ENCODE peak calls at places on chromosome 9, in nine cellular contexts. O, P, S, F, W, A, H, K and N are unnamed samples.

GRCh38 chr9:117403848-117404247 is 11.0 kb downstream of the ASTN2 start:
- DNase-seq in O (no peak), P (no peak), S (no peak), F (no peak), W (no peak), A (no peak), H (no peak), K (no peak), N (no peak)

GRCh38 chr9:14441976-14442651 is 128.2 kb upstream of the NFIB start:
- DNase-seq in O (no peak), P (no peak), S (no peak), F (peak; percentile 32), W (no peak), A (no peak), H (peak; percentile 86), K (peak; percentile 13), N (peak; percentile 13)

GRCh38 chr9:14674630-14675029 is 18.6 kb downstream of the ZDHHC21 start:
- DNase-seq in O (no peak), P (no peak), S (no peak), F (no peak), W (no peak), A (no peak), H (no peak), K (no peak), N (no peak)

GRCh38 chr9:33952066-33952465 is 96.6 kb downstream of the UBAP2 start:
- DNase-seq in O (no peak), P (no peak), S (no peak), F (no peak), W (no peak), A (no peak), H (no peak), K (no peak), N (no peak)

GRCh38 chr9:86508208-86508903 is 154.1 kb upstream of the TUT7 start:
- DNase-seq in O (no peak), P (no peak), S (no peak), F (no peak), W (no peak), A (no peak), H (no peak), K (no peak), N (no peak)

GRCh38 chr9:109887079-109887478 is 107.1 kb downstream of the PALM2AKAP2 start:
- DNase-seq in O (no peak), P (no peak), S (no peak), F (peak; percentile 49), W (peak; percentile 36), A (peak; percentile 81), H (no peak), K (peak; percentile 68), N (peak; percentile 33)

GRCh38 chr9:38707885-38708640 is 11.9 kb downstream of the FAM240B start:
- DNase-seq in O (no peak), P (no peak), S (no peak), F (no peak), W (no peak), A (no peak), H (peak; percentile 78), K (no peak), N (no peak)

GRCh38 chr9:33329117-33329563 is 38.8 kb downstream of the NFX1 start:
- DNase-seq in O (peak; percentile 55), P (no peak), S (peak; percentile 95), F (peak; percentile 94), W (peak; percentile 42), A (peak; percentile 91), H (no peak), K (peak; percentile 96), N (peak; percentile 95)

GRCh38 chr9:131999692-132000551 is 79.7 kb downstream of the MED27 start:
- DNase-seq in O (no peak), P (no peak), S (peak; percentile 44), F (peak; percentile 68), W (no peak), A (peak; percentile 50), H (no peak), K (peak; percentile 59), N (peak; percentile 81)

GRCh38 chr9:4012446-4012845 is 287.4 kb downstream of the GLIS3 start:
- DNase-seq in O (no peak), P (no peak), S (no peak), F (no peak), W (no peak), A (no peak), H (no peak), K (peak; percentile 14), N (no peak)

GRCh38 chr9:124858330-124859046 is 3.3 kb downstream of the RPL35 start:
- DNase-seq in O (no peak), P (no peak), S (no peak), F (no peak), W (no peak), A (no peak), H (no peak), K (no peak), N (no peak)

DNA sequence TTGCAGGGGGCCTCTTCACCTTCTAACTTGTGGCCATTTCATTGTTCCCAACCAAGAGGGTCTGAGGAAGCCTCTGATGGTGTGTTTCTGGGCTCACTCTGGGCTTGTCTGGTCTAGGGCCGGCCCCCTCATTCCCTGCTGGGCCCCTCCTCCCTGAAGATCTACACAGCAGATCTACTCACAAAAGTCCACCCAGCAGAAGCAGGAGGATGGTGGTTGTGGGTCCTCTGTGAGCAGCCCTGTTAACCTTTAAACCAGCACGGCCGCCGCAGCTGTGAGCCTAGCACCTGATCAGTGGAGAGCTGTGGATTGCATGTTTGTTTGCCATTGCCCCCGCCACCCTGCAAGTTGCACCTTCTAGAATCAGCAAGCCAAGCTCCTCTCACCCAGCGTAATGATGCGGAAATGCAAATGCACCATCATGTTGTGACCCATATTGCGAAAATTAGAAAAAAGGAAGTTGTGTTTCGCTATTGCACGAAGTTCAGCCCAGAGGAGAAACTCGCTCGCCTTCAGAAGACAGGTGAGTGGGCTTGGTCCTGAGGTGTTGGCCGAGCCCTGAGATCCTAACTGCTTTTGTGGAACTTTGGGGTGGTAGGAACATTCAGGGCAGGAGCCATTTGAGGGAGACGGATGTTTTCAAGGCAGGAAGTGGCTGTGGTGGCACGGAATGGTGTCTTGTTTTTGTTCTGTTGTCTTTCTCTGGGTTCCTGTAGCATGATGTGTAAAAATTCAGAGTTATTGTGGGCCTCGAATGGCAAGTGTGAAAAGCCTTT is 16.7 kb downstream of the FGD3 start:
- DNase-seq in O (no peak), P (peak; percentile 24), S (no peak), F (no peak), W (no peak), A (no peak), H (peak; percentile 53), K (no peak), N (no peak)
- H3K4me3 ChIP-seq in O (no peak overlapping the region), P (peak overlapping the region; percentile 60), S (no peak overlapping the region), F (no peak overlapping the region), W (no peak overlapping the region), A (no peak overlapping the region), H (no peak overlapping the region), K (no peak overlapping the region), N (no peak overlapping the region)

GRCh38 chr9:95085861-95086563 is 231.5 kb downstream of the FANCC start:
- DNase-seq in O (no peak), P (no peak), S (no peak), F (no peak), W (no peak), A (no peak), H (no peak), K (no peak), N (no peak)

GRCh38 chr9:95089257-95089873 is 228.1 kb downstream of the FANCC start:
- DNase-seq in O (no peak), P (no peak), S (no peak), F (no peak), W (no peak), A (no peak), H (no peak), K (no peak), N (no peak)

GRCh38 chr9:95088421-95089161 is 228.9 kb downstream of the FANCC start:
- DNase-seq in O (no peak), P (no peak), S (no peak), F (no peak), W (no peak), A (no peak), H (no peak), K (no peak), N (peak; percentile 80)

GRCh38 chr9:95086564-95086955 is 230.9 kb downstream of the FANCC start:
- DNase-seq in O (no peak), P (no peak), S (no peak), F (no peak), W (no peak), A (no peak), H (no peak), K (no peak), N (no peak)

DNA sequence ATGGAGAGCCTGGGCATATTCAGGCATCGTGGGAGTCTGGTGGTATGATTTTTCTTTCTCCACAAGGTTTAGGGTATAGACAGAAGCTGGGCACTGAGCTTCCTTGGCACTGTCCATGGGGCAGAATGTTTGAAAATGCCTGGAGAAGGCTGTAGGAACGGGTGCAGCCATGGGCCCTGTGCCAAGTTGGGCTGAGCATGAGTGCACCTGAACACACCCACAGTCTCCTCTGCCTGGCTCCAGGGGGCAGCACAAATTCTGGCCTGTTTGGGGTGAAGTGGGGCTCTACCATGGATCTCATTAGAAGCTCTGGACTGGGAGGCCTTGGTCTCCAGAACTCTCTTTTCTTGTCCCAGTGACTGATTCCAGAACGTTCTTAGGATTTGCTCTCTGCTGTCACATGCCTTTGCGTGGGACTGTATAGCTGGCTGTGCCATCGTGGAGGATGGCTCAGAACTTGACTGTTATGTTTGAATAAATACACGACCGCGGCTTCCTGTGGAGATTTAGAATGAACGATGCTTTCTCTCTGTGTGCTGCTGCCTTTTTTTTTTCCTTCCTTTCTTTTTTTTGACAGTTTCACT is 229.8 kb downstream of the FANCC start:
- DNase-seq in O (no peak), P (no peak), S (no peak), F (no peak), W (no peak), A (no peak), H (no peak), K (no peak), N (peak; percentile 41)
- TF ChIP-seq CTCF in O (no peak), P (peak; percentile 17), S (peak; percentile 30), F (no peak), W (no peak), A (no peak), H (peak; percentile 40), K (peak; percentile 15), N (peak; percentile 35)

GRCh38 chr9:133791735-133792649 is 53.8 kb upstream of the SARDH start:
- DNase-seq in O (no peak), P (no peak), S (no peak), F (no peak), W (no peak), A (no peak), H (no peak), K (no peak), N (no peak)
- H3K4me3 ChIP-seq in O (no peak overlapping the region), P (no peak overlapping the region), S (no peak overlapping the region), F (no peak overlapping the region), W (no peak overlapping the region), A (no peak overlapping the region), H (no peak overlapping the region), K (no peak overlapping the region), N (no peak overlapping the region)

DNA sequence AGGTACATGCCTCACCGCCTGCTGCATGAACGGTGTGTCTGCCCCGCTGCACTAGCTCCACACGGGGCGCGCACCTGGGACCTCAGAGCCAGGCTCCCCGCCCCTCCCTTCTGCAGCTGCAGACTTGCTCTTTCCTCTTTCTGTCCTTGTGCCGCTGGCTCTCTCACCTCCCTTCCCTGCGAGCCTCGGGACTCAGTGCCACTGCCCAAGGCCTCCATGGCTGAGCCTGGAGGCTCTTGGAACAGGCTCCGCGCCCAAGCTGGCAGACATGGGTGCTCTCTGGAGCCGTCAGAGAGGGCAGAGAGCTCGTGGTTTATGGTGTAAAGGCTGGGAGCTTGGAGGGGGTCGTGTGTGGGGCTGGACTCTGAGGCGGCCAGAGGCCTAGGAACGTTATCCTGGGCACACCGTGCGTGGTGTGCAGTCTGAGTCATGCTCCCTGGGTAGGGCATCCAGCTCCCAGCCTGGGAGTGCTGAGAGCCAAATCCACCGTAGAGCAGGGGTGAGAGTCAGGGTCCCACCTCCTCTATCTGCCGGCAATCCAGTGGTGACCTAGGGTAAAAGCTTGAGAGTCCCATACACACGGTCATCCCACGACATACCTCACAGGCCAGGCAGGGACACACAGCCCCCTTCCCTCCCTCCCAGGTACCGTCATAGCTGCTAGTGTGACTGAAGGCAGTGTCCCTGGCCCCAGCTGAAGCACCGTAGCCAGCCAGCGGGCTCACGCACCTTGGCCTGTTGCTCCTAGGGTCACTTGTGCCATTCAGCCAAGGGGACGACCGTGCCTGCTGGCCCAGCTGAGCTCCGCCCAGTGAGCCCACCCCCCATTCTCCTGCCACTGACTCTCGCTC is 22.4 kb downstream of the GOLGA2 start:
- DNase-seq in O (no peak), P (no peak), S (no peak), F (no peak), W (no peak), A (no peak), H (no peak), K (no peak), N (no peak)
- TF ChIP-seq CTCF in O (no peak), P (no peak), S (no peak), F (no peak), W (no peak), A (no peak), H (no peak), K (no peak), N (no peak)